ENCODE peak calls at places on chromosomes 2 and 18, in eight cellular contexts. L is bronchial epithelial cell, O is NCI-H2171, D is COR-L47, A is foreskin melanocyte, E is GF-D8, U is NCI-H510A treated with DMSO at 0.1 percent for 48 hours, T is amniotic epithelial cell. C is an unnamed sample.

GRCh38 chr2:101305492-101306123 is 2.9 kb downstream of the RNF149 start:
- DNase-seq in L (peak), O (no peak), D (no peak), A (no peak), E (no peak), U (no peak), T (peak), C (no peak)

GRCh38 chr2:186874713-186875112 is 25.7 kb upstream of the ZSWIM2 start:
- DNase-seq in L (no peak), O (no peak), D (no peak), A (no peak), E (no peak), U (no peak), T (no peak), C (no peak)

GRCh38 chr2:118774458-118775133 is 72.9 kb downstream of the EN1 start:
- DNase-seq in L (peak), O (peak), D (no peak), A (no peak), E (no peak), U (peak), T (peak), C (no peak)

GRCh38 chr2:132550285-132550684 is 119.7 kb downstream of the LYPD1 start:
- DNase-seq in L (no peak), O (no peak), D (no peak), A (peak), E (no peak), U (peak), T (no peak), C (no peak)

GRCh38 chr18:22047485-22047884 is 121.9 kb upstream of the GATA6 start:
- DNase-seq in L (no peak), O (no peak), D (no peak), A (no peak), E (no peak), U (no peak), T (no peak), C (no peak)

GRCh38 chr2:17538022-17538843 is 2.3 kb upstream of the VSNL1 start:
- DNase-seq in L (peak), O (no peak), D (no peak), A (peak), E (no peak), U (peak), T (no peak), C (no peak)

GRCh38 chr2:68274022-68274421 is 21.7 kb upstream of the PPP3R1 start:
- DNase-seq in L (no peak), O (no peak), D (no peak), A (no peak), E (no peak), U (no peak), T (no peak), C (no peak)

GRCh38 chr2:168717790-168718502 is 84.5 kb upstream of the NOSTRIN start:
- DNase-seq in L (peak), O (no peak), D (no peak), A (no peak), E (peak), U (no peak), T (peak), C (no peak)

GRCh38 chr2:197846789-197847188 is 42.4 kb downstream of the PLCL1 start:
- DNase-seq in L (no peak), O (no peak), D (no peak), A (peak), E (no peak), U (no peak), T (peak), C (no peak)

GRCh38 chr2:35204881-35205280 is 1150.7 kb upstream of the CRIM1 start:
- DNase-seq in L (no peak), O (no peak), D (no peak), A (no peak), E (no peak), U (no peak), T (no peak), C (no peak)

GRCh38 chr2:45649457-45649854 is 2.0 kb upstream of the PRKCE start:
- DNase-seq in L (peak), O (no peak), D (no peak), A (no peak), E (no peak), U (no peak), T (no peak), C (no peak)

GRCh38 chr2:166042356-166042755 is 85.5 kb downstream of the SCN1A start:
- DNase-seq in L (peak), O (no peak), D (no peak), A (no peak), E (no peak), U (no peak), T (peak), C (no peak)

GRCh38 chr2:70705160-70705850 is 62.7 kb downstream of the ADD2 start:
- DNase-seq in L (no peak), O (no peak), D (no peak), A (no peak), E (no peak), U (no peak), T (no peak), C (peak)

GRCh38 chr18:36871801-36872200 is 42.9 kb downstream of the KIAA1328 start:
- DNase-seq in L (no peak), O (no peak), D (no peak), A (no peak), E (no peak), U (no peak), T (no peak), C (no peak)

GRCh38 chr18:35444636-35445035 is 53.1 kb downstream of the INO80C start:
- DNase-seq in L (no peak), O (no peak), D (no peak), A (no peak), E (no peak), U (no peak), T (no peak), C (no peak)

GRCh38 chr18:75211002-75211621 is 515 bp downstream of the TSHZ1 start:
- DNase-seq in L (no peak), O (no peak), D (no peak), A (no peak), E (no peak), U (peak), T (no peak), C (no peak)

GRCh38 chr2:21280793-21281192 is 157.0 kb downstream of the TDRD15 start:
- DNase-seq in L (peak), O (no peak), D (no peak), A (no peak), E (no peak), U (no peak), T (no peak), C (no peak)

GRCh38 chr2:205766765-205767359 is 84.6 kb downstream of the NRP2 start:
- DNase-seq in L (peak), O (peak), D (peak), A (peak), E (no peak), U (peak), T (peak), C (no peak)

GRCh38 chr18:52409732-52410131 is 69.7 kb downstream of the DCC start:
- DNase-seq in L (peak), O (no peak), D (no peak), A (no peak), E (no peak), U (no peak), T (no peak), C (no peak)

GRCh38 chr2:2007551-2008501 is 263.5 kb upstream of the PXDN start:
- DNase-seq in L (no peak), O (peak), D (no peak), A (no peak), E (no peak), U (no peak), T (no peak), C (no peak)

GRCh38 chr2:30266051-30266621 is 34.8 kb downstream of the LBH start:
- DNase-seq in L (no peak), O (no peak), D (no peak), A (no peak), E (no peak), U (no peak), T (no peak), C (no peak)

GRCh38 chr2:54560146-54560881 is 104.2 kb downstream of the SPTBN1 start:
- DNase-seq in L (peak), O (no peak), D (no peak), A (peak), E (peak), U (no peak), T (peak), C (peak)

GRCh38 chr2:128503358-128504241 is 184.9 kb upstream of the HS6ST1 start:
- DNase-seq in L (no peak), O (no peak), D (no peak), A (no peak), E (no peak), U (no peak), T (no peak), C (peak)

GRCh38 chr2:49210191-49210590 is 55.9 kb upstream of the FSHR start:
- DNase-seq in L (no peak), O (no peak), D (no peak), A (no peak), E (no peak), U (no peak), T (no peak), C (no peak)

GRCh38 chr2:206764673-206765241 is 371 bp downstream of the MDH1B start:
- DNase-seq in L (no peak), O (no peak), D (no peak), A (no peak), E (no peak), U (peak), T (no peak), C (no peak)

C was measured in CD14-positive monocyte.